ENCODE peak calls at places on chromosomes 3 and 15, in ten cellular contexts. E, S, V, X, N, M, C, U, Q and Z are unnamed samples. For H3K36me3, the result is how much of the 10 kb centered on the place peaks cover.

GRCh38 chr3:149363053-149363452 is 14.4 kb downstream of the TM4SF1 start:
- DNase-seq in N (no peak), E (no peak), M (no peak), V (no peak), C (peak), U (no peak), Q (no peak), X (no peak), S (no peak), Z (no peak)

GRCh38 chr3:103847081-103848062 is 1412.6 kb downstream of the ZPLD1 start:
- DNase-seq in C (no peak), V (no peak), S (peak), E (no peak), Q (no peak), M (no peak), X (no peak), U (no peak), N (no peak), Z (no peak)

GRCh38 chr3:67790043-67790442 is 135.6 kb upstream of the SUCLG2 start:
- DNase-seq in E (peak), M (peak), V (peak), X (peak), N (peak), S (peak), C (peak), Q (no peak), U (no peak), Z (peak)

GRCh38 chr3:134543113-134543512 is 57.3 kb downstream of the CEP63 start:
- DNase-seq in S (no peak), X (no peak), E (no peak), Q (no peak), V (no peak), M (peak), C (no peak), U (no peak), N (no peak), Z (no peak)

GRCh38 chr3:126986001-126986400 is 3.1 kb downstream of the PLXNA1 start:
- DNase-seq in Q (no peak), N (no peak), E (no peak), S (no peak), X (no peak), V (no peak), U (peak), C (peak), M (peak), Z (no peak)

GRCh38 chr3:172622916-172623700 is 87.8 kb downstream of the NCEH1 start:
- DNase-seq in Q (no peak), S (peak), X (peak), N (no peak), M (peak), V (peak), E (peak), U (peak), C (peak), Z (peak)

GRCh38 chr15:98878172-98878571 is 129.4 kb downstream of the PGPEP1L start:
- DNase-seq in C (no peak), S (no peak), X (no peak), V (no peak), E (no peak), M (no peak), N (no peak), U (no peak), Q (no peak), Z (no peak)

GRCh38 chr3:58357402-58357801 is 24.7 kb downstream of the PXK start:
- DNase-seq in C (no peak), Q (no peak), X (no peak), M (no peak), S (no peak), N (no peak), U (no peak), E (no peak), V (no peak), Z (no peak)

GRCh38 chr3:130963878-130964277 is 62.7 kb downstream of the ASTE1 start:
- DNase-seq in X (peak), Q (no peak), C (peak), M (peak), N (no peak), S (no peak), E (peak), V (no peak), U (peak), Z (no peak)

GRCh38 chr15:64006642-64007041 is 39.6 kb downstream of the DAPK2 start:
- DNase-seq in M (no peak), C (peak), X (no peak), U (no peak), N (no peak), E (no peak), V (no peak), S (no peak), Q (no peak), Z (no peak)

GRCh38 chr3:52080830-52081719 is 24.7 kb upstream of the DUSP7 start:
- DNase-seq in U (peak), S (no peak), M (no peak), C (no peak), V (no peak), E (no peak), Q (no peak), X (no peak), N (no peak), Z (no peak)

GRCh38 chr3:151278223-151278622 is at the start of gene P2RY14:
- DNase-seq in M (no peak), U (no peak), E (no peak), S (no peak), Q (no peak), N (no peak), V (no peak), X (no peak), C (no peak), Z (no peak)

GRCh38 chr3:128052831-128053419 is 688 bp downstream of the SEC61A1 start:
- DNase-seq in E (peak), U (no peak), M (no peak), Q (no peak), V (no peak), S (no peak), C (no peak), X (no peak), N (no peak), Z (no peak)

GRCh38 chr15:42215854-42216829 is 8.0 kb upstream of the VPS39 start:
- DNase-seq in M (peak), U (no peak), X (no peak), S (no peak), E (no peak), Q (no peak), N (no peak), C (no peak), V (no peak), Z (no peak)

GRCh38 chr15:45449878-45450277 is 71.5 kb upstream of the GATM start:
- DNase-seq in U (no peak), N (no peak), Q (no peak), V (peak), X (no peak), C (no peak), S (no peak), E (no peak), M (no peak), Z (no peak)

GRCh38 chr3:94532951-94533350 is 470.1 kb downstream of the NSUN3 start:
- DNase-seq in E (no peak), N (no peak), X (no peak), V (no peak), U (no peak), C (no peak), Q (no peak), S (no peak), M (no peak), Z (no peak)

GRCh38 chr3:159038405-159038804 is 236.6 kb downstream of the MFSD1 start:
- DNase-seq in M (no peak), E (no peak), S (no peak), Q (no peak), N (no peak), C (no peak), V (no peak), U (no peak), X (no peak), Z (no peak)

GRCh38 chr3:102206506-102207145 is 228.2 kb upstream of the ZPLD1 start:
- DNase-seq in C (peak), U (no peak), N (no peak), V (peak), S (no peak), X (peak), M (peak), E (no peak), Q (peak), Z (no peak)

GRCh38 chr3:58306662-58307286 is 454 bp downstream of the HTD2 start:
- DNase-seq in E (peak), U (no peak), Q (peak), V (peak), X (peak), M (peak), C (peak), N (peak), S (peak), Z (peak)

GRCh38 chr3:46609074-46609735 is 3.1 kb upstream of the FAM240A start:
- DNase-seq in M (no peak), S (peak), U (no peak), V (no peak), C (no peak), Q (no peak), E (no peak), N (no peak), X (no peak), Z (no peak)

GRCh38 chr15:59018833-59019232 is 31.4 kb downstream of the RNF111 start:
- DNase-seq in U (no peak), Q (no peak), C (no peak), E (no peak), N (no peak), X (no peak), S (no peak), V (no peak), M (no peak), Z (no peak)
- H3K4me3 ChIP-seq in U (no peak), Q (no peak), C (no peak), E (no peak), N (no peak), X (no peak), S (no peak), V (no peak), M (no peak), Z (no peak)

DNA sequence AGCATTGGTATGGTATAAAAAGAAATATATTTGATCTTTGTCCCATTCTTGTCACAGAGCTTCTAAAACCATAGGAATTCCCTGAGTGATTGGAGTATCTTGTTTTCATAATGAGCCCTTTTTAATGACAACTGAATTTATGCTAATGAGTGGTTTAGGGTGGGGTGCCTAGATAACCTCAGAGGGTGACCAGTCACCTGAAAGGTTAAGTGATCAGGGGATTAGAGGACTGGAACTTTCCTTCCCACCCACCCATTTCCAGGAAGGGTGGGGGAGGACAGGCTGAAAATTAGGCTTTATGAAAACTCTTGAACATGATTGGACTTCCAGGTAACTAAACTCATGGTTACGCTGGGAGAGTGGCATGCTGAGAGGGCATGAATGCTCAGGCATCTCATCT is 8.5 kb downstream of the MFN1 start:
- DNase-seq in V (no peak), E (no peak), Q (no peak), C (no peak), N (no peak), S (no peak), M (no peak), X (no peak), U (no peak), Z (no peak)
- H3K36me3 ChIP-seq in V (under half), E (under half), Q (under half), C (half or more), N (under half), S (half or more), M (under half), X (under half), U (under half), Z (under half)

GRCh38 chr3:23726811-23727548 is 78.8 kb upstream of the UBE2E1 start:
- DNase-seq in U (no peak), S (no peak), V (no peak), X (no peak), E (no peak), M (peak), C (no peak), Q (no peak), N (peak), Z (no peak)
- H3K4me3 ChIP-seq in U (no peak), S (no peak), V (no peak), X (no peak), E (no peak), M (no peak), C (no peak), Q (no peak), N (no peak), Z (no peak)

GRCh38 chr15:100021653-100022052 is 288.4 kb upstream of the LYSMD4 start:
- DNase-seq in Q (no peak), N (no peak), E (no peak), C (no peak), X (no peak), M (no peak), U (no peak), V (no peak), S (no peak), Z (no peak)
- H3K36me3 ChIP-seq in Q (under half), N (under half), E (under half), C (under half), X (under half), M (under half), U (under half), V (under half), S (under half), Z (under half)

DNA sequence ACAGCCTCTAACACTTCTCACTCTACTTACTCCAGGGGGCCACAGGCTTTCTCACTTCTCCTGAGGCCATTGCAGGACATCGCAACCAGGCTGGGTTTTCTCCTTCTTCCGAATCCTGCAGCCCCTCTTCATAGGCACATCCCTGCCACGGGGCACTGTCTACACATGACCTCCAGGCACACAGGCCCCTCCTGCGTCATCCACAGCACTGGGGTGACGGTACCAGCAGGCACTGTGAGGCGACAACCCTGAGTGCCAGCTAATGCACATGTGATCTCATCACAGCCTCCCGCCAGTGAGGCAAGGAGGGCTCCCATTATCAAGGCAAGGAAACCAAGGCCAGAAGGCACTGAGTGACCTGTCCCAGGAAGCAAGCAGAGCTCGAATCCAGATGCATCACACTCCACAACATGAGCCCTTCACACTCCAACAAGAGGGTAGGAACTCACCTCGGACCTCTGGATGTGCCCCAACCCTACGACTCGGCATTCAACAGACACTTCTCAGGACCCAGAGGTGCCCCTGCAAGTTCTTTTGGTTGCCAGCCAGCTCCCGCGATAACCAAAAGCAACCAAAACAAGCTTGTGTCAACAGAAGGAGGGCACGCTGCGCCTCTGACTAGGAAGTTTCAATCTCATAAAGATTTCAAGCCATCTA is 16.7 kb downstream of the FAM174B start:
- DNase-seq in M (no peak), N (peak), E (no peak), X (no peak), Q (no peak), C (no peak), V (peak), U (no peak), S (peak), Z (no peak)
- H3K4me3 ChIP-seq in M (no peak), N (no peak), E (no peak), X (no peak), Q (no peak), C (no peak), V (no peak), U (no peak), S (no peak), Z (no peak)

DNA sequence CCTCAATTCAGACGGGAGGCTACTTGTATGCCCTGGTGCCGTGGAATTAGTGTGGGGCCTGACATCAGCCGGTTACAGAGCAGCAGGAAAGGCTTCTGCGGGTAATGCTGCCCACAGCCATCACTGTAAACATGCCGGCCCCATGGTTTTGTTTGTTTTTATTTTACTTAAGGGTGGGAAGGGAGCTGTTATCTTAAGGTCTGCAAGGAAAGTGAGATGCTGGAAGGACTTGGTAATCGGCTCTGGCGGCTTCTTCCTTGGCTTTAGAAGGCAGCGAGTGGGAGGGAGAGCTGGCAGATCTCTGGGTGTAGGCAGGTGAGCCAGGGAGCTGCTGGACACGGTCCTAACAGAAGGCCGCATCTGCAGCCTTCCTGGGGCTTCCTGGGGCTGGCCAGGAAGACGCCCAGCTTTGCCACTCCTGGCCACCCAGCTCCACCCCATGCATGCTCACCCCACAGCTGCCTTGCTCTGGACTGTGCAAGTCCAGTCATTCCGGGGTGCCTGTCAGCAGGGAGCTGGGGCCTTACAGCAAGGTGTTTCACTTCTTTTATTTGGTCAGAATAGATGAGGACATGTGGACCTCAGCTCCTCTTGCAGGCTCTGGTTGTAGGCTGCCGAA is 54.1 kb upstream of the FURIN start:
- DNase-seq in X (no peak), N (no peak), E (no peak), U (peak), V (no peak), C (no peak), M (no peak), Q (no peak), S (no peak), Z (peak)
- H3K36me3 ChIP-seq in X (under half), N (under half), E (under half), U (under half), V (under half), C (under half), M (under half), Q (under half), S (under half), Z (under half)